ENCODE peak calls at places on chromosomes 16 and 17, in four cellular contexts. S is progenitor cell of endocrine pancreas; D is CD4-positive, alpha-beta T cell; Z is cardiac fibroblast. H is an unnamed sample.

GRCh38 chr16:89035698-89036570 is 57.7 kb upstream of the ACSF3 start:
- DNase-seq in S (no peak), D (no peak), Z (no peak), H (no peak)

GRCh38 chr17:74712756-74713155 is at the start of gene CD300LF:
- DNase-seq in S (no peak), D (no peak), Z (no peak), H (no peak)

GRCh38 chr16:9090101-9090959 is 1.1 kb upstream of the HAPSTR1 start:
- DNase-seq in S (peak), D (peak), Z (no peak), H (peak)

GRCh38 chr17:40326014-40326831 is 17.2 kb downstream of the RARA start:
- DNase-seq in S (no peak), D (peak), Z (no peak), H (no peak)

GRCh38 chr16:3938471-3938842 is 57.9 kb upstream of the CREBBP start:
- DNase-seq in S (no peak), D (no peak), Z (no peak), H (no peak)

GRCh38 chr17:79839363-79840203 is at the start of gene CBX4:
- DNase-seq in S (peak), D (peak), Z (peak), H (peak)

GRCh38 chr17:44092051-44092450 is 21.5 kb downstream of the G6PC3 start:
- DNase-seq in S (no peak), D (no peak), Z (no peak), H (no peak)

GRCh38 chr17:39229274-39229913 is 3.6 kb upstream of the STAC2 start:
- DNase-seq in S (no peak), D (no peak), Z (peak), H (no peak)

GRCh38 chr17:27849474-27850185 is 43.5 kb downstream of the LYRM9 start:
- DNase-seq in S (no peak), D (no peak), Z (no peak), H (no peak)

GRCh38 chr16:58912571-58912970 is 178.5 kb upstream of the GOT2 start:
- DNase-seq in S (no peak), D (no peak), Z (no peak), H (no peak)

GRCh38 chr17:9522074-9522473 is 53.5 kb downstream of the STX8 start:
- DNase-seq in S (no peak), D (no peak), Z (peak), H (peak)

GRCh38 chr17:40069751-40070643 is 7.2 kb downstream of the THRA start:
- DNase-seq in S (no peak), D (no peak), Z (peak), H (no peak)

GRCh38 chr16:31010539-31010938 is at the start of gene STX1B:
- DNase-seq in S (no peak), D (peak), Z (no peak), H (peak)

GRCh38 chr17:37051839-37052238 is 103.1 kb downstream of the AATF start:
- DNase-seq in S (no peak), D (no peak), Z (no peak), H (no peak)

GRCh38 chr17:31726980-31727427 is 132.0 kb downstream of the COPRS start:
- DNase-seq in S (no peak), D (no peak), Z (peak), H (no peak)

GRCh38 chr16:58346831-58347371 is 45.4 kb upstream of the GINS3 start:
- DNase-seq in S (no peak), D (no peak), Z (no peak), H (no peak)

GRCh38 chr16:3074860-3075545 is 9.6 kb downstream of the IL32 start:
- DNase-seq in S (no peak), D (peak), Z (no peak), H (no peak)

GRCh38 chr17:34503804-34504203 is 75.6 kb upstream of the TMEM132E start:
- DNase-seq in S (no peak), D (no peak), Z (peak), H (no peak)

DNA sequence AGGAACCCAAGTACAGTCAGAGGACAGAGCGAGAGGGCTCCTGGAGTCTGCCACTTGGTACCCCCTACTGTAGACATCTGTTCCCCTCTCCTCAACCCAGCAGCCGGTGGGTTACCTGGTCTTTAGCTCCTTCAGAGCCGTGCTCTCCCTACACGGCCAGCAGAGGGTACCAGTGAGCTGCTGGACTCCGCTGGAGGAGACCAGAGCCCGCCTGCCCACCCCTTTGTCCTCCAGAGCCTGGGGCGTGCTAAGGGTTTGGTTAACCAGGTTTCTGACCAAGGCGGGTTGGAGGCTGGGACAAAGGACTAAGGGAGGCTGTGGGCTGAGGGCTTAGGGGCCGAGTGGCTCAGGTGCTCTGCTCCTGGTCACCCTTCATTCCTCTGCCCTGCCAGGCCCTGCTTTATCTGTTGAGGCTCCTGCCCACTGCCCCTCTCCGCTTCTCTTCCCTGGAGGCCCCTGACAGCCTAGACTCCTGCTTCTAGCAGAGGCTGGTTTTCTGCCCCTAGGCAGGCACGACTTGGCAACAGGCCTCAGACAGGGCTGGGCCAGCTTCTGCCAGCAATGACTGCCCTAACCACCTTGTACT is 2.7 kb upstream of the HSD11B2 start:
- DNase-seq in S (peak), D (no peak), Z (peak), H (peak)
- TF ChIP-seq CTCF in S (peak), D (peak), Z (peak), H (peak)

DNA sequence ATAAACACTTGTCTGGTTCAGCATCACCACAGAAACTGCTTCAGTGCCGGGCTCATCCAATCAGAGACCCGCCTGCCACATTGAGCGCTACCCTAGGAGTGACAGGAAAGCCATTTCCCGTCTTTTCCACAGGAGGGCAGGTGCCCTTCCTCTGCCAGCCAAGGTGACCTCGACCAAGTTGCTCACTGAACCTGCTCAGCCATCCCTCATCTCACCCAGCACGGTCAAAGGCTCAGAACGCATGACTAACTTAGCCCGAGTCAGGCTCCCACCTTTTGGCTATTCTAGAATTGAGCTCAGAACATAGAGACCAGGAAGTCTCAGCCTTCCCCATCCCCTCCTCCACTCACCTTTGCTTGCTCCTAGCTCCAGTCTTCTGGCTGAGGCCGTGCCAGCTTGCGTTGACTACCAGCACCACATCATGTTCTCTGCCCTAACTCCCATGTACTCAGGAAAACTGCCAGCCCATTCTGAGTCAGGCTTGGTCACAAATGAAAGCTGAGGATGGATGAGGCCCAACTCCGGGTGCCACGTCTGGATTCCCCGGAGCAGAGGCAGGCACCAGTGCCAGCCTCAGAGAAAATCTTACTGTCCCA is 15.6 kb downstream of the MRPS23 start:
- DNase-seq in S (no peak), D (no peak), Z (no peak), H (no peak)
- TF ChIP-seq CTCF in S (peak), D (no peak), Z (peak), H (no peak)

GRCh38 chr17:50541916-50542688 is 4.9 kb upstream of the SPATA20 start:
- DNase-seq in S (peak), D (peak), Z (peak), H (peak)
- TF ChIP-seq CTCF in S (peak), D (peak), Z (no peak), H (no peak)

GRCh38 chr16:19601083-19601976 is 45.8 kb downstream of the VPS35L start:
- DNase-seq in S (no peak), D (peak), Z (peak), H (peak)
- TF ChIP-seq CTCF in S (peak), D (peak), Z (peak), H (peak)

GRCh38 chr17:81470270-81470943 is 42.2 kb downstream of the ACTG1 start:
- DNase-seq in S (no peak), D (no peak), Z (no peak), H (no peak)

GRCh38 chr17:81470944-81471803 is 41.4 kb downstream of the ACTG1 start:
- DNase-seq in S (no peak), D (no peak), Z (peak), H (no peak)

GRCh38 chr17:81473019-81473418 is 39.6 kb downstream of the ACTG1 start:
- DNase-seq in S (no peak), D (no peak), Z (no peak), H (no peak)

GRCh38 chr17:81469266-81469665 is 43.3 kb downstream of the ACTG1 start:
- DNase-seq in S (no peak), D (no peak), Z (no peak), H (no peak)

GRCh38 chr17:81471804-81472456 is 40.7 kb downstream of the ACTG1 start:
- DNase-seq in S (no peak), D (no peak), Z (peak), H (no peak)
- TF ChIP-seq CTCF in S (no peak), D (no peak), Z (no peak), H (no peak)

GRCh38 chr17:4540224-4541040 is 14.8 kb downstream of the MYBBP1A start:
- DNase-seq in S (no peak), D (no peak), Z (no peak), H (peak)
- TF ChIP-seq CTCF in S (no peak), D (no peak), Z (peak), H (no peak)

GRCh38 chr16:86083382-86084002 is 184.5 kb downstream of the IRF8 start:
- DNase-seq in S (no peak), D (no peak), Z (no peak), H (no peak)
- TF ChIP-seq CTCF in S (no peak), D (no peak), Z (no peak), H (no peak)

DNA sequence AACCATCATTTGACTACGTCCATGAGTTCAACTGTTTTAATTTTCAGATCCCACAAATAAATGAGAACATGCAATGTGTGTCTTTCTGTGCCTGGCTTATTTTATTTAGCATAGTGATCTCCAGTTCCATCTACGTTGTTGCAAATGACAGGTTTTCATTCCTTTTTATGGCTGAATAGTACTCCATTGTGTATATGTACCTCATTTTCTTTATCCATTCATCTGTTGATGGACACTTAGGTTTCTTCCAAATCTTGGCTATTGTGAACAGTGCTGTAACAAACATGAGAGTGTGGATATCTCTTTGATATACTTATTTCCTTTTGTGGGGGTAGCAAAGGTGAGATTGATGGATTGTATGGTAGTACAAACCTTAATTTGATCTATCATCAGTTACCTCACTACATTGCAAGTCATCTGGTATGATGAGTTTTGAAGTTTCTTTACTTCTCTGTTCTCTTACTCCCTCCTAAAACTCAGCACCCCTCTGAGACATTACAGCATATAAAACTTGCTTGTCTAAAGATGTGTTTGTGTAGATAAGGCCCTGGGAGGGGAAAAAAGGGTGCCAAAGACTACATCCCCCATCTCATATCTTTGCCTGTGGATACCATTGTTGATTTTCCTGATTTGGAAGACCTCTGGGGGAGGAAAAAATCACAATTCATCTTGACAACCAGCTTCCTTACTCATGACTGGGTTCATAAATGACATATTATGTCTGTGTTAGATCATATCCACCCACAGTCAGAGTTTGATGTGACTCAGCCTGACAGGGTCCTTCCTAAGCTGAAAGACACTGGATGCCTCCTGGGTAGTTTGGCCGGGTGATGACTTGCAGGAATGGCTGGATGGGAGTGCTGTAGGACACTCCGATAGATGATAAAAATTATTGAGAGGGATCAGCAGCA is 47.6 kb downstream of the ABCA9 start:
- DNase-seq in S (no peak), D (no peak), Z (peak), H (no peak)
- TF ChIP-seq CTCF in S (no peak), D (no peak), Z (no peak), H (no peak)

GRCh38 chr17:47952181-47953021 is 5.3 kb downstream of the PRR15L start:
- DNase-seq in S (no peak), D (no peak), Z (no peak), H (no peak)
- TF ChIP-seq CTCF in S (no peak), D (no peak), Z (no peak), H (no peak)

H was measured in endothelial cell.